ENCODE peak calls at places on chromosomes 4 and X, in seven cellular contexts. M is GM13977; S is GM04504; V is stimulated activated CD4-positive, alpha-beta T cell treated with anti-CD3 and anti-CD28 coated beads, Interleukin-1b, Interleukin-23, amount 100 ng/mL, for 4 hours; Y is T-cell; O is M059J; X is CD8-positive, alpha-beta T cell. A is an unnamed sample.

GRCh38 chr4:76738081-76738931 is 159.6 kb downstream of the SOWAHB start:
- DNase-seq in M (no peak), S (peak), V (no peak), Y (no peak), O (peak), X (no peak), A (no peak)

GRCh38 chr4:81180916-81181315 is 34.1 kb downstream of the PRKG2 start:
- DNase-seq in M (no peak), S (no peak), V (no peak), Y (no peak), O (no peak), X (no peak), A (no peak)

GRCh38 chr4:179530953-179531352 is 2088.7 kb upstream of the AGA start:
- DNase-seq in M (no peak), S (no peak), V (no peak), Y (no peak), O (no peak), X (no peak), A (no peak)

GRCh38 chr4:141571368-141571767 is 65.0 kb upstream of the IL15 start:
- DNase-seq in M (no peak), S (no peak), V (no peak), Y (no peak), O (peak), X (no peak), A (no peak)

GRCh38 chr4:6461301-6462165 is 10.9 kb downstream of the PPP2R2C start:
- DNase-seq in M (no peak), S (no peak), V (no peak), Y (no peak), O (peak), X (no peak), A (no peak)

GRCh38 chrX:100944601-100945000 is 15.9 kb upstream of the XKRX start:
- DNase-seq in M (no peak), S (no peak), V (no peak), Y (no peak), O (peak), X (no peak), A (no peak)

GRCh38 chr4:184399505-184399893 is 74.9 kb downstream of the IRF2 start:
- DNase-seq in M (no peak), S (no peak), V (no peak), Y (no peak), O (no peak), X (no peak), A (no peak)

GRCh38 chr4:64250488-64250887 is 158.8 kb downstream of the TECRL start:
- DNase-seq in M (no peak), S (no peak), V (no peak), Y (no peak), O (no peak), X (no peak), A (no peak)

GRCh38 chrX:96770315-96770714 is 85.7 kb downstream of the DIAPH2 start:
- DNase-seq in M (peak), S (no peak), V (no peak), Y (no peak), O (peak), X (no peak), A (no peak)

GRCh38 chrX:72308566-72309296 is 3.0 kb upstream of the CITED1 start:
- DNase-seq in M (peak), S (no peak), V (no peak), Y (no peak), O (peak), X (peak), A (no peak)

GRCh38 chr4:139978692-139979091 is 175.3 kb downstream of the MAML3 start:
- DNase-seq in M (peak), S (no peak), V (no peak), Y (no peak), O (no peak), X (no peak), A (no peak)

GRCh38 chr4:187903700-187904099 is 91.9 kb upstream of the ZFP42 start:
- DNase-seq in M (no peak), S (no peak), V (no peak), Y (no peak), O (peak), X (no peak), A (no peak)

GRCh38 chr4:150004481-150004880 is 73.8 kb upstream of the DCLK2 start:
- DNase-seq in M (no peak), S (no peak), V (no peak), Y (no peak), O (peak), X (no peak), A (no peak)

GRCh38 chr4:94256833-94257232 is 49.2 kb downstream of the SMARCAD1 start:
- DNase-seq in M (no peak), S (no peak), V (no peak), Y (no peak), O (no peak), X (no peak), A (no peak)

GRCh38 chr4:110211007-110211769 is 12.8 kb upstream of the ELOVL6 start:
- DNase-seq in M (peak), S (peak), V (no peak), Y (peak), O (peak), X (peak), A (no peak)

GRCh38 chrX:107683124-107683895 is 55.0 kb downstream of the PRPS1 start:
- DNase-seq in M (no peak), S (no peak), V (no peak), Y (no peak), O (peak), X (no peak), A (no peak)